ENCODE peak calls at places on chromosomes 16 and 17, in four cellular contexts. X, O, L and U are unnamed samples.

GRCh38 chr17:21168555-21168865 is 41.7 kb downstream of the DHRS7B start:
- DNase-seq in O (no peak), L (no peak), X (no peak), U (no peak)

GRCh38 chr17:4947411-4948165 is 742 bp downstream of the PFN1 start:
- DNase-seq in O (peak; percentile 66), L (no peak), X (peak; percentile 58), U (peak; percentile 54)

GRCh38 chr17:39225974-39226683 is 384 bp upstream of the STAC2 start:
- DNase-seq in L (no peak), X (peak; percentile 40), O (no peak), U (peak; percentile 72)

GRCh38 chr17:41520821-41521521 is 2.3 kb upstream of the KRT15 start:
- DNase-seq in L (no peak), O (no peak), X (peak; percentile 80), U (no peak)

GRCh38 chr16:49281843-49282642 is 405 bp upstream of the CBLN1 start:
- DNase-seq in O (no peak), X (no peak), L (no peak), U (peak; percentile 99)

GRCh38 chr16:53504665-53505064 is 1.7 kb upstream of the AKTIP start:
- DNase-seq in L (no peak), X (no peak), O (no peak), U (no peak)

GRCh38 chr17:7856081-7856791 is 1.1 kb downstream of the NAA38 start:
- DNase-seq in X (no peak), L (no peak), O (peak; percentile 23), U (peak; percentile 68)

GRCh38 chr17:7897773-7898172 is 9.2 kb downstream of the CHD3 start:
- DNase-seq in X (no peak), L (no peak), O (no peak), U (no peak)

GRCh38 chr16:71645450-71645849 is 19.5 kb downstream of the MARVELD3 start:
- DNase-seq in L (no peak), X (no peak), O (no peak), U (no peak)

GRCh38 chr16:31110106-31111034 is 2.2 kb downstream of the BCKDK start:
- DNase-seq in O (no peak), X (no peak), L (no peak), U (no peak)

GRCh38 chr16:18788828-18789514 is 1.2 kb downstream of the RPS15A start:
- DNase-seq in L (no peak), X (no peak), O (no peak), U (no peak)

GRCh38 chr16:247027-247426 is 12.4 kb downstream of the FAM234A start:
- DNase-seq in X (no peak), L (no peak), O (no peak), U (no peak)

GRCh38 chr17:32912218-32912897 is 15.6 kb upstream of the TMEM98 start:
- DNase-seq in X (peak; percentile 22), O (no peak), L (peak; percentile 45), U (no peak)

GRCh38 chr16:87570938-87571867 is 31.1 kb upstream of the JPH3 start:
- DNase-seq in L (no peak), O (no peak), X (peak; percentile 58), U (peak; percentile 65)

GRCh38 chr16:66474750-66475199 is 47.7 kb downstream of the BEAN1 start:
- DNase-seq in L (no peak), X (peak; percentile 20), O (no peak), U (no peak)

GRCh38 chr16:89344846-89345577 is 127.5 kb downstream of the ZNF778 start:
- DNase-seq in L (no peak), O (no peak), X (no peak), U (no peak)

GRCh38 chr16:89344314-89344828 is 126.9 kb downstream of the ZNF778 start:
- DNase-seq in O (no peak), L (no peak), X (no peak), U (no peak)

GRCh38 chr16:89343501-89344291 is 126.2 kb downstream of the ZNF778 start:
- DNase-seq in X (no peak), O (no peak), L (no peak), U (no peak)

GRCh38 chr16:89341274-89341673 is 123.8 kb downstream of the ZNF778 start:
- DNase-seq in L (no peak), O (no peak), X (no peak), U (no peak)

DNA sequence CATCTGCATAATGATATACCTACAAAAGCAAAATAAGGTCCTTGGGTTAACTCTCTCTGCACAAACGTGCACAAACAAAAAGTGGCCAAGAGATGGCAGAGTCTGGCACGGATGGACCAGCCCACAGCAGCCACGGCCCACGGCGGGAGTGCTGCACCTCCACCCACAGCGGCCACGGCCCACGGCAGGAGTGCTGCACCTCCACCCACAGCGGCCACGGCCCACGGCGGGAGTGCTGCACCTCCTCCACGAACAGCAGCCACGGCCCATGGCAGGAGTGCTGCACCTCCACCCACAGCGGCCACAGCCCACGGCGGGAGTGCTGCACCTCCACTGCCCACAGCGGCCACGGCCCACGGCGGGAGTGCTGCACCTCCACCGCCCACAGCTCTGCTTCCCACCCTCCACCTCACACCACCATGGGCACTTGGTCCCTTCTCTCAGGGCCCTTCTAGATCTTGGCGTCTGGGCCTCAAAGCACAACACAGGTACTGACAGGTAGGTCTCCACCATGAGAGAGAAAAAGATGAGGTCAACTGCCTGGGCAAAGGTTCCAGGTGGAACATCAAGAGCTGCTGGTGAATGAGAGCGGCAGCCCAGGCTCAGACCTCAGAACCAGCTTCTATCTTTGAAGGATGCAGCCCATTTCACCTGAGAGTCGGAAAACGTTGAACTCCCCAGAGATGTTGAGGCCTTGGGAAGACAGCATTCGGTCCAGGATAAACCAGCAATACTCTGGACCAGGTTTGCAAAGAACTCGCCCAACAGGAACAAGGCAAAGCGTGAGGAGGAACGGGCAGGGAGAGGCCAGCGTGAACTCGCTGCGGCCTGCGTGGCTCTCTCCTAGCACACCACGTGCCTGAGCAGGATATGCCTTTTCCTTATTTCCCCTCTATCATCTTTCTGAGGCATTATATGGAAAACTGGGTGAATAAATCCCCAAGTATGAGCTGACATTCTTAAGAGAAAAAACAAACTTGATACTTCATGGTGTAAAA is 124.5 kb downstream of the ZNF778 start:
- DNase-seq in L (no peak), O (no peak), X (no peak), U (no peak)
- TF ChIP-seq CTCF in L (no peak), O (no peak), X (no peak), U (no peak)

GRCh38 chr16:85264752-85265151 is 152.5 kb upstream of the CIBAR2 start:
- DNase-seq in X (no peak), L (no peak), O (no peak), U (no peak)
- TF ChIP-seq CTCF in X (no peak), L (no peak), O (no peak), U (no peak)

GRCh38 chr17:68535903-68536302 is 23.7 kb downstream of the PRKAR1A start:
- DNase-seq in O (no peak), L (no peak), X (no peak), U (no peak)

GRCh38 chr17:68541816-68542215 is 29.6 kb downstream of the PRKAR1A start:
- DNase-seq in O (no peak), L (no peak), X (no peak), U (no peak)

GRCh38 chr17:68542698-68543463 is 30.7 kb downstream of the PRKAR1A start:
- DNase-seq in L (no peak), O (no peak), X (no peak), U (no peak)

GRCh38 chr17:68540981-68541380 is 28.8 kb downstream of the PRKAR1A start:
- DNase-seq in X (no peak), O (no peak), L (no peak), U (no peak)

GRCh38 chr17:68539536-68540469 is 27.6 kb downstream of the PRKAR1A start:
- DNase-seq in X (no peak), O (no peak), L (no peak), U (no peak)
- TF ChIP-seq CTCF in X (no peak), O (no peak), L (peak; percentile 28), U (no peak)

GRCh38 chr17:76905836-76906235 is 37.6 kb downstream of the MGAT5B start:
- DNase-seq in O (no peak), L (no peak), X (no peak), U (no peak)

GRCh38 chr17:76906463-76906862 is 38.3 kb downstream of the MGAT5B start:
- DNase-seq in L (no peak), X (no peak), O (no peak), U (no peak)

GRCh38 chr17:76904116-76904515 is 35.9 kb downstream of the MGAT5B start:
- DNase-seq in X (no peak), L (no peak), O (no peak), U (no peak)

GRCh38 chr17:76903631-76904030 is 35.4 kb downstream of the MGAT5B start:
- DNase-seq in X (no peak), L (no peak), O (no peak), U (no peak)

DNA sequence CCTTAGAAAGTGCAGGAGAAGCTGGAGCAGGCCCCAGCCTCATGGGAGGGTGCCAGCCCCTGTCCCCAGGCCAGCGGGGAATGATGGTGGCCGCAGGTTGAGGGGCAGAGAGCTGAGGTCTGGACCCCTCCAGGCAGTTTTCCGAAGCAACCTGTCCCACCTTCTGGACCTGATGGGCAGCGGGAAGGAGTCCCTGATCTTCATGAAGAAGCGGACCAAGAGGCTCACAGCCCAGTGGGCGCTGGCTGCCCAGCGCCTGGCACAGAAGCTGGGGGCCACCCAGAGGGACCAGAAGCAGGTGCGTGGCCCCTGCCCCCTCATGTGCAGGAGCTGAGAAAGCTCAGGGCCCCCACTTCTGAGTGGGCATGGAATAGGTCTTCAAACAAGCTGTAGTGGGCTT is 36.8 kb downstream of the MGAT5B start:
- DNase-seq in X (no peak), L (no peak), O (no peak), U (no peak)
- TF ChIP-seq CTCF in X (no peak), L (no peak), O (no peak), U (no peak)

GRCh38 chr16:68781784-68782183 is 44.7 kb downstream of the CDH1 start:
- DNase-seq in O (no peak), L (no peak), X (no peak), U (no peak)

GRCh38 chr16:68779891-68780290 is 42.8 kb downstream of the CDH1 start:
- DNase-seq in X (no peak), O (no peak), L (no peak), U (no peak)

GRCh38 chr16:68776821-68777485 is 39.9 kb downstream of the CDH1 start:
- DNase-seq in L (no peak), X (no peak), O (no peak), U (no peak)

GRCh38 chr16:68774982-68775381 is 37.9 kb downstream of the CDH1 start:
- DNase-seq in O (no peak), L (no peak), X (no peak), U (no peak)

GRCh38 chr16:68778551-68779231 is 41.6 kb downstream of the CDH1 start:
- DNase-seq in X (peak; percentile 70), L (no peak), O (no peak), U (no peak)
- TF ChIP-seq CTCF in X (peak; percentile 31), L (no peak), O (no peak), U (no peak)

GRCh38 chr17:50627782-50628601 is 6.7 kb upstream of the ABCC3 start:
- DNase-seq in X (peak; percentile 68), L (no peak), O (no peak), U (peak; percentile 25)
- TF ChIP-seq CTCF in X (no peak), L (no peak), O (no peak), U (no peak)

DNA sequence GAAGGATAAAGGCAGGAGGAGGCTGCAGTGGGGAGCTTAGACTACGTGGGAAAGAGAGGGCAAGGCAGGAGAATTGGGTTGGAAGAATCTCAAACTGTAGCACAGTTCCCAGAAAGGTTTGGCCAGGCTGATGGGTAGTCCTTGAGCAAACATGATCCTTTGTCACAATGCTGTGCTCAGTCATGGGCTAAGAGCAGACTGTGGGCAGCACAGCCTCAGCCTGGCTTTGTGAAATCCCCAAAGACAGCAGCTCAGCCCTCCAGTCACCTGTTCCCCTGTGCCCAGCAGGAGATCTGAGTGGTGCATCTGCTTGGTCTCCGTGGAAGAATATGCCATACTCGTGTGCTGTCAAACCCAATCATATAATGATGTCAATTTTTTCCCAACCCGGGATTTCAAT is 10.6 kb upstream of the ENGASE start:
- DNase-seq in O (no peak), X (no peak), L (no peak), U (no peak)
- TF ChIP-seq CTCF in O (no peak), X (no peak), L (no peak), U (no peak)